ENCODE peak calls at places on chromosomes 6 and 20, in five cellular contexts. One of them, this sample, is unnamed.

GRCh38 chr20:32823737-32824588 is 4.2 kb downstream of the MAPRE1 start:
- DNase-seq in pancreas: no peak
- DNase-seq in adipocyte: peak
- DNase-seq in heart right ventricle: no peak
- DNase-seq in lower lobe of right lung: no peak
- DNase-seq in this sample: peak

GRCh38 chr6:26124550-26125014 is 37.4 kb downstream of the HFE start:
- DNase-seq in lower lobe of right lung: no peak
- DNase-seq in heart right ventricle: no peak
- DNase-seq in pancreas: no peak
- DNase-seq in adipocyte: peak
- DNase-seq in this sample: no peak

GRCh38 chr20:46200582-46201570 is 82.8 kb downstream of the CD40 start:
- DNase-seq in lower lobe of right lung: no peak
- DNase-seq in adipocyte: no peak
- DNase-seq in heart right ventricle: no peak
- DNase-seq in pancreas: no peak
- DNase-seq in this sample: no peak

GRCh38 chr20:4956200-4956810 is 45.0 kb downstream of the SLC23A2 start:
- DNase-seq in adipocyte: peak
- DNase-seq in heart right ventricle: no peak
- DNase-seq in lower lobe of right lung: no peak
- DNase-seq in pancreas: no peak
- DNase-seq in this sample: peak

GRCh38 chr6:143536866-143537691 is 25.6 kb upstream of the FUCA2 start:
- DNase-seq in lower lobe of right lung: peak
- DNase-seq in pancreas: peak
- DNase-seq in adipocyte: peak
- DNase-seq in heart right ventricle: peak
- DNase-seq in this sample: peak

GRCh38 chr6:90533615-90534336 is 53.1 kb downstream of the MAP3K7 start:
- DNase-seq in heart right ventricle: no peak
- DNase-seq in lower lobe of right lung: no peak
- DNase-seq in pancreas: no peak
- DNase-seq in adipocyte: no peak
- DNase-seq in this sample: no peak

GRCh38 chr6:75882734-75883133 is 133.7 kb downstream of the MYO6 start:
- DNase-seq in heart right ventricle: no peak
- DNase-seq in pancreas: no peak
- DNase-seq in adipocyte: peak
- DNase-seq in lower lobe of right lung: no peak
- DNase-seq in this sample: peak

GRCh38 chr20:25254571-25254970 is 6.7 kb downstream of the PYGB start:
- DNase-seq in heart right ventricle: no peak
- DNase-seq in lower lobe of right lung: no peak
- DNase-seq in adipocyte: no peak
- DNase-seq in pancreas: no peak
- DNase-seq in this sample: no peak

GRCh38 chr20:32227744-32228688 is 20.3 kb downstream of the POFUT1 start:
- DNase-seq in lower lobe of right lung: peak
- DNase-seq in adipocyte: no peak
- DNase-seq in heart right ventricle: peak
- DNase-seq in pancreas: peak
- DNase-seq in this sample: no peak

GRCh38 chr20:37567671-37568588 is 40.3 kb upstream of the BLCAP start:
- DNase-seq in heart right ventricle: no peak
- DNase-seq in lower lobe of right lung: no peak
- DNase-seq in pancreas: no peak
- DNase-seq in adipocyte: peak
- DNase-seq in this sample: peak

GRCh38 chr6:144340541-144341371 is 55.6 kb downstream of the UTRN start:
- DNase-seq in pancreas: no peak
- DNase-seq in heart right ventricle: no peak
- DNase-seq in lower lobe of right lung: no peak
- DNase-seq in adipocyte: peak
- DNase-seq in this sample: no peak

GRCh38 chr20:2585811-2586210 is 49.4 kb downstream of the TMC2 start:
- DNase-seq in adipocyte: peak
- DNase-seq in lower lobe of right lung: no peak
- DNase-seq in pancreas: no peak
- DNase-seq in heart right ventricle: no peak
- DNase-seq in this sample: peak

GRCh38 chr6:79717989-79718388 is 86.9 kb downstream of the SH3BGRL2 start:
- DNase-seq in pancreas: no peak
- DNase-seq in lower lobe of right lung: no peak
- DNase-seq in adipocyte: no peak
- DNase-seq in heart right ventricle: no peak
- DNase-seq in this sample: no peak

GRCh38 chr20:32482251-32483220 is 102.6 kb downstream of the NOL4L start:
- DNase-seq in heart right ventricle: peak
- DNase-seq in lower lobe of right lung: peak
- DNase-seq in adipocyte: peak
- DNase-seq in pancreas: peak
- DNase-seq in this sample: peak

GRCh38 chr6:166317261-166318212 is 9.3 kb upstream of the PRR18 start:
- DNase-seq in heart right ventricle: no peak
- DNase-seq in adipocyte: no peak
- DNase-seq in lower lobe of right lung: no peak
- DNase-seq in pancreas: no peak
- DNase-seq in this sample: no peak

GRCh38 chr20:17083738-17084137 is 143.1 kb upstream of the PCSK2 start:
- DNase-seq in lower lobe of right lung: no peak
- DNase-seq in pancreas: no peak
- DNase-seq in heart right ventricle: no peak
- DNase-seq in adipocyte: peak
- DNase-seq in this sample: no peak

GRCh38 chr20:58691405-58691772 is 1.2 kb upstream of the NPEPL1 start:
- DNase-seq in heart right ventricle: no peak
- DNase-seq in lower lobe of right lung: no peak
- DNase-seq in adipocyte: peak
- DNase-seq in pancreas: no peak
- DNase-seq in this sample: no peak

GRCh38 chr20:51034988-51035656 is 12.2 kb upstream of the KCNG1 start:
- DNase-seq in lower lobe of right lung: no peak
- DNase-seq in adipocyte: no peak
- DNase-seq in pancreas: no peak
- DNase-seq in heart right ventricle: no peak
- DNase-seq in this sample: no peak

GRCh38 chr6:137222376-137222775 is 3.2 kb upstream of the IFNGR1 start:
- DNase-seq in heart right ventricle: no peak
- DNase-seq in pancreas: no peak
- DNase-seq in lower lobe of right lung: no peak
- DNase-seq in adipocyte: no peak
- DNase-seq in this sample: no peak

GRCh38 chr6:15063253-15063853 is 182.5 kb upstream of the JARID2 start:
- DNase-seq in adipocyte: no peak
- DNase-seq in lower lobe of right lung: peak
- DNase-seq in heart right ventricle: peak
- DNase-seq in pancreas: no peak
- DNase-seq in this sample: peak

GRCh38 chr20:63370623-63371176 is 9.6 kb upstream of the CHRNA4 start:
- DNase-seq in heart right ventricle: no peak
- DNase-seq in lower lobe of right lung: no peak
- DNase-seq in pancreas: no peak
- DNase-seq in adipocyte: no peak
- DNase-seq in this sample: no peak

GRCh38 chr6:94623586-94623985 is 953.7 kb upstream of the MANEA start:
- DNase-seq in lower lobe of right lung: no peak
- DNase-seq in heart right ventricle: no peak
- DNase-seq in adipocyte: no peak
- DNase-seq in pancreas: no peak
- DNase-seq in this sample: no peak

GRCh38 chr6:100880149-100880900 is 804 bp downstream of the ASCC3 start:
- DNase-seq in pancreas: no peak
- DNase-seq in lower lobe of right lung: no peak
- DNase-seq in heart right ventricle: no peak
- DNase-seq in adipocyte: peak
- DNase-seq in this sample: peak

GRCh38 chr6:137589067-137589848 is 95.1 kb upstream of the OLIG3 start:
- DNase-seq in adipocyte: no peak
- DNase-seq in pancreas: no peak
- DNase-seq in lower lobe of right lung: no peak
- DNase-seq in heart right ventricle: no peak
- DNase-seq in this sample: peak

GRCh38 chr6:379367-380181 is 12.0 kb upstream of the IRF4 start:
- DNase-seq in lower lobe of right lung: no peak
- DNase-seq in pancreas: no peak
- DNase-seq in adipocyte: no peak
- DNase-seq in heart right ventricle: no peak
- DNase-seq in this sample: no peak

GRCh38 chr6:2186516-2186915 is 58.9 kb downstream of the GMDS start:
- DNase-seq in lower lobe of right lung: no peak
- DNase-seq in adipocyte: no peak
- DNase-seq in heart right ventricle: no peak
- DNase-seq in pancreas: no peak
- DNase-seq in this sample: no peak

GRCh38 chr20:51094221-51094620 is 71.3 kb upstream of the KCNG1 start:
- DNase-seq in adipocyte: no peak
- DNase-seq in pancreas: no peak
- DNase-seq in heart right ventricle: no peak
- DNase-seq in lower lobe of right lung: no peak
- DNase-seq in this sample: no peak

GRCh38 chr20:51752343-51752951 is 15.7 kb downstream of the ATP9A start:
- DNase-seq in lower lobe of right lung: no peak
- DNase-seq in pancreas: no peak
- DNase-seq in heart right ventricle: no peak
- DNase-seq in adipocyte: peak
- DNase-seq in this sample: peak

GRCh38 chr6:139655783-139656705 is 281.6 kb upstream of the CITED2 start:
- DNase-seq in pancreas: peak
- DNase-seq in lower lobe of right lung: no peak
- DNase-seq in adipocyte: no peak
- DNase-seq in heart right ventricle: no peak
- DNase-seq in this sample: no peak

GRCh38 chr6:129369737-129370136 is 340.2 kb downstream of the ARHGAP18 start:
- DNase-seq in adipocyte: no peak
- DNase-seq in lower lobe of right lung: no peak
- DNase-seq in pancreas: no peak
- DNase-seq in heart right ventricle: no peak
- DNase-seq in this sample: no peak
- H3K4me3 ChIP-seq in adipocyte: peak
- H3K4me3 ChIP-seq in lower lobe of right lung: no peak
- H3K4me3 ChIP-seq in pancreas: no peak
- H3K4me3 ChIP-seq in heart right ventricle: no peak
- H3K4me3 ChIP-seq in this sample: no peak

GRCh38 chr6:34891296-34891695 is 2.2 kb downstream of the ANKS1A start:
- DNase-seq in lower lobe of right lung: no peak
- DNase-seq in pancreas: no peak
- DNase-seq in heart right ventricle: no peak
- DNase-seq in adipocyte: no peak
- DNase-seq in this sample: no peak
- H3K4me3 ChIP-seq in lower lobe of right lung: peak
- H3K4me3 ChIP-seq in pancreas: no peak
- H3K4me3 ChIP-seq in heart right ventricle: no peak
- H3K4me3 ChIP-seq in adipocyte: no peak
- H3K4me3 ChIP-seq in this sample: no peak

GRCh38 chr6:41723178-41723935 is 12.1 kb downstream of the TFEB start:
- DNase-seq in heart right ventricle: peak
- DNase-seq in lower lobe of right lung: peak
- DNase-seq in pancreas: no peak
- DNase-seq in adipocyte: peak
- DNase-seq in this sample: peak
- H3K4me3 ChIP-seq in heart right ventricle: no peak
- H3K4me3 ChIP-seq in lower lobe of right lung: peak
- H3K4me3 ChIP-seq in pancreas: no peak
- H3K4me3 ChIP-seq in adipocyte: no peak
- H3K4me3 ChIP-seq in this sample: no peak

DNA sequence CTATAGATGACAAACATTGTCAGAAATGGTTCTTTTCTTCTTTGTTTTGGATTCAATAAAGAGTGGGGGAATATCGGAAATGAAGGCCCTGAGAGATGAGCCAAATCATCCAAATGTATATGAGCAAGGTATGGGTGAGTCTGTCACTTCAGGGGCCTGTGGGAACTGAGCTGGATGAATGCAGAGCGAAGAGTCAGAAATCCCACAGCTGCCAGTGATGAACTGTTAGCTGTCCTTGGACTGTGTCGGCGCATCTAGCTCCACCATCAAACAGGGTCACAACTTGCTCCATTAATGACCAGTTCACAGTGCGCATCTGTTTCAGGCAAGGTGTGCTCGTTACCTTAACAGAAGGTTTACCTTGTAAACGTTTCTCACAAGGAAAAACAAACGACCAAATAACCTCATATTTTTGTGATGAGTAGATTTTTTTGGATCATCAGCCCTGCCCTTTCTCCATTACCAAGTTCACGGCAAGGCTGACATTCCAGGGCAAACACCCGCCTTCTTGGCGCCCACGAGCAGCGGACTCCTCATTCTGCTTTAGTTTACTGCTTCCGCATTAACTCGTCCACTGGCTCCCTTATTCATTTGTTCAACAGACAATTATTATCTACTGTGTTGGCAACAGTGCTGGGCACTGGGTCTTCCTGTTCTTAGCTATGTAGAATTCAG is 15.0 kb upstream of the CCN6 start:
- DNase-seq in lower lobe of right lung: no peak
- DNase-seq in adipocyte: no peak
- DNase-seq in pancreas: no peak
- DNase-seq in heart right ventricle: no peak
- DNase-seq in this sample: no peak
- H3K4me3 ChIP-seq in lower lobe of right lung: no peak
- H3K4me3 ChIP-seq in adipocyte: peak
- H3K4me3 ChIP-seq in pancreas: no peak
- H3K4me3 ChIP-seq in heart right ventricle: no peak
- H3K4me3 ChIP-seq in this sample: no peak

DNA sequence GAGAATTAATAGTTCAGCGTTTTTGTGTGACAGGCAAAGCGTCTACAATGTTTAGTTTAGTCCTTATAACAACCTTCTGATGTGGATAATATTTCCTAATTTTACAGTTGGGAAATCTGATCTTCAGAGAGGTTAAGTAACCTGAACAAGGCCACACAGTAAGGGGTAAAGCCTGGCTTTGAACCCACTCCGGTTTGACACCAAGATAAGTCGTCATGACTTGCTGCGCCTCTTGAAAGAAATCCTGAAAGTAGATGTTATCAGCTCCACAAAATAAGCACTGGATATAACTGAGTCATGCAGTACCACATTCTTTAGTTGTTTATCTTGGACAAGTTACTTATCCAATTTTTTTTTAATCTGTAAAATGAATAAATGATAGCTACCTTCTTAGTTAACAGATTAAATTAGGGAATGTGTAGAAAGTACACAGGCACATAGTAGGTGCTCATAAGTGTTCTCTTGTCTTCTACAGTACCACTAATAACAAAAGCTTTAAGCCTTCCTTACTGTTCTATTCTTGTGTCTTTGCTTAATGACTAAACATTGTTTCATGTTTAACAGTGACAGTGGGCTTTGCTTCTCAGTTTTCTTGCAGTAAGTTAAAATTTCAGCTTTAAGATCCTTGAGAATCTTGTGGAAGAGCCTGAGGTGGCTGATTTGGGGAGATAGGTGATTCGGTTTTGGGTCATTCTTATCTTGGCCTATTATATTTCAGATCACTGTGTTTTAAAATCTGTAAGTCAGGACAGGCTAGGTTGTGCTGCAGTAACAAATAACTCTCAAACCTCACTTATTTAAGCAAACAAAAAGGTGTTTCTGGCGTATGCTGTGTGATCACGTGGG is 2.1 kb downstream of the HIVEP1 start:
- DNase-seq in adipocyte: peak
- DNase-seq in pancreas: no peak
- DNase-seq in heart right ventricle: no peak
- DNase-seq in lower lobe of right lung: no peak
- DNase-seq in this sample: peak
- H3K4me3 ChIP-seq in adipocyte: peak
- H3K4me3 ChIP-seq in pancreas: no peak
- H3K4me3 ChIP-seq in heart right ventricle: no peak
- H3K4me3 ChIP-seq in lower lobe of right lung: no peak
- H3K4me3 ChIP-seq in this sample: peak

This sample was measured in foreskin fibroblast.